ENCODE peak calls at places on chromosomes 2 and 18, in seven cellular contexts. U, L, Q, R, P, J and T are unnamed samples.
A peak's percentile ranks its signal among the peaks of the same experiment; 100 is the strongest.

GRCh38 chr2:145792745-145793144 is 1272.8 kb upstream of the ZEB2 start:
- DNase-seq in U (no peak), L (no peak), Q (no peak), R (no peak), P (no peak), J (no peak), T (no peak)

GRCh38 chr18:48821251-48821590 is 129.5 kb downstream of the SMAD7 start:
- DNase-seq in U (peak; percentile 18), L (no peak), Q (no peak), R (no peak), P (no peak), J (no peak), T (peak; percentile 53)

GRCh38 chr18:13266208-13267100 is 47.9 kb downstream of the LDLRAD4 start:
- DNase-seq in U (no peak), L (no peak), Q (no peak), R (peak; percentile 42), P (peak; percentile 73), J (no peak), T (peak; percentile 73)

GRCh38 chr18:3283908-3284307 is 22.0 kb downstream of the MYL12B start:
- DNase-seq in U (no peak), L (no peak), Q (no peak), R (no peak), P (no peak), J (no peak), T (no peak)

GRCh38 chr18:23887035-23887434 is 127.5 kb upstream of the TTC39C start:
- DNase-seq in U (no peak), L (no peak), Q (no peak), R (no peak), P (no peak), J (no peak), T (no peak)

GRCh38 chr18:9535430-9535972 is 60.2 kb downstream of the RALBP1 start:
- DNase-seq in U (no peak), L (no peak), Q (no peak), R (no peak), P (no peak), J (no peak), T (no peak)

GRCh38 chr2:44560352-44560751 is 198.6 kb downstream of the CAMKMT start:
- DNase-seq in U (no peak), L (no peak), Q (no peak), R (peak; percentile 56), P (no peak), J (peak; percentile 42), T (no peak)

GRCh38 chr18:67612281-67612680 is 95.8 kb upstream of the DSEL start:
- DNase-seq in U (no peak), L (no peak), Q (no peak), R (no peak), P (no peak), J (no peak), T (no peak)

GRCh38 chr2:119659601-119660342 is 19.2 kb upstream of the TMEM177 start:
- DNase-seq in U (no peak), L (peak; percentile 54), Q (peak; percentile 76), R (peak; percentile 73), P (no peak), J (peak; percentile 28), T (peak; percentile 71)

GRCh38 chr2:69046221-69046662 is 33.3 kb downstream of the ANTXR1 start:
- DNase-seq in U (no peak), L (no peak), Q (no peak), R (no peak), P (no peak), J (no peak), T (no peak)

GRCh38 chr2:239839306-239839705 is 185.8 kb downstream of the NDUFA10 start:
- DNase-seq in U (no peak), L (no peak), Q (no peak), R (peak; percentile 40), P (peak; percentile 51), J (no peak), T (peak; percentile 70)

GRCh38 chr2:129895526-129896082 is 83.9 kb upstream of the RAB6C start:
- DNase-seq in U (no peak), L (no peak), Q (no peak), R (no peak), P (no peak), J (no peak), T (peak; percentile 27)

GRCh38 chr2:191933307-191934105 is 86.6 kb upstream of the CAVIN2 start:
- DNase-seq in U (no peak), L (no peak), Q (no peak), R (peak; percentile 51), P (no peak), J (peak; percentile 39), T (no peak)

GRCh38 chr2:235936493-235936892 is 231.7 kb downstream of the GBX2 start:
- DNase-seq in U (peak; percentile 13), L (no peak), Q (peak; percentile 71), R (peak; percentile 13), P (no peak), J (no peak), T (no peak)

GRCh38 chr2:176584333-176584732 is 315.1 kb downstream of the MTX2 start:
- DNase-seq in U (no peak), L (no peak), Q (no peak), R (no peak), P (no peak), J (no peak), T (no peak)

GRCh38 chr2:128391679-128392078 is 73.0 kb upstream of the HS6ST1 start:
- DNase-seq in U (no peak), L (no peak), Q (no peak), R (no peak), P (no peak), J (no peak), T (no peak)

GRCh38 chr2:63048367-63049171 is 2.1 kb upstream of the OTX1 start:
- DNase-seq in U (no peak), L (peak; percentile 35), Q (peak; percentile 79), R (no peak), P (no peak), J (no peak), T (no peak)

GRCh38 chr18:5962362-5962761 is 67.0 kb upstream of the TMEM200C start:
- DNase-seq in U (no peak), L (no peak), Q (no peak), R (no peak), P (no peak), J (no peak), T (peak; percentile 57)

GRCh38 chr2:205139822-205140612 is 542.3 kb upstream of the NRP2 start:
- DNase-seq in U (no peak), L (peak; percentile 23), Q (peak; percentile 85), R (no peak), P (peak; percentile 75), J (no peak), T (no peak)

GRCh38 chr2:62654423-62654791 is 51.1 kb upstream of the EHBP1 start:
- DNase-seq in U (peak; percentile 76), L (no peak), Q (no peak), R (no peak), P (no peak), J (no peak), T (no peak)

GRCh38 chr2:148987286-148987685 is 51.2 kb upstream of the LYPD6B start:
- DNase-seq in U (no peak), L (no peak), Q (no peak), R (no peak), P (no peak), J (no peak), T (no peak)

DNA sequence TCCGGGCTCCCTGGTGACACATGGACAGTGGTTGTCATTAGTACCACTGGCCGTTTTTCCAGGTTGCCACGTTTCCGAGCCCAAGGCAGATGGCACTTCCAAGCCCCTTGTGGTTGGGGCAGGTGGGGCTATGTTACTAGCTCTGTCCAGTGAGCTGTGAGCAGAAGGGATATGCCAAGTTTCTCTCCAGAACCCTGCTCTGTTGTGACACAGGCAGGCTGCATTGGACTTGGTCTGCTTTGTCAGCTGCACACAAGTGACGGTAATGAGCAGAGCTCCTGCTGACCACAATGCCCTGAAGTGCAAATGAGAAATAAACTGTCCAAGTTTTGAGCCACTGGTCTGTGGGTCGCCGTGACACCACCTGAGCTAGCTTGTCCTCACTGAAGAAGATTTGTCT is 118.8 kb downstream of the GYPC start:
- DNase-seq in U (no peak), L (no peak), Q (no peak), R (no peak), P (peak; percentile 16), J (no peak), T (no peak)
- TF ChIP-seq CTCF in U (no peak), L (no peak), Q (no peak), R (no peak), P (no peak), J (no peak), T (no peak)

DNA sequence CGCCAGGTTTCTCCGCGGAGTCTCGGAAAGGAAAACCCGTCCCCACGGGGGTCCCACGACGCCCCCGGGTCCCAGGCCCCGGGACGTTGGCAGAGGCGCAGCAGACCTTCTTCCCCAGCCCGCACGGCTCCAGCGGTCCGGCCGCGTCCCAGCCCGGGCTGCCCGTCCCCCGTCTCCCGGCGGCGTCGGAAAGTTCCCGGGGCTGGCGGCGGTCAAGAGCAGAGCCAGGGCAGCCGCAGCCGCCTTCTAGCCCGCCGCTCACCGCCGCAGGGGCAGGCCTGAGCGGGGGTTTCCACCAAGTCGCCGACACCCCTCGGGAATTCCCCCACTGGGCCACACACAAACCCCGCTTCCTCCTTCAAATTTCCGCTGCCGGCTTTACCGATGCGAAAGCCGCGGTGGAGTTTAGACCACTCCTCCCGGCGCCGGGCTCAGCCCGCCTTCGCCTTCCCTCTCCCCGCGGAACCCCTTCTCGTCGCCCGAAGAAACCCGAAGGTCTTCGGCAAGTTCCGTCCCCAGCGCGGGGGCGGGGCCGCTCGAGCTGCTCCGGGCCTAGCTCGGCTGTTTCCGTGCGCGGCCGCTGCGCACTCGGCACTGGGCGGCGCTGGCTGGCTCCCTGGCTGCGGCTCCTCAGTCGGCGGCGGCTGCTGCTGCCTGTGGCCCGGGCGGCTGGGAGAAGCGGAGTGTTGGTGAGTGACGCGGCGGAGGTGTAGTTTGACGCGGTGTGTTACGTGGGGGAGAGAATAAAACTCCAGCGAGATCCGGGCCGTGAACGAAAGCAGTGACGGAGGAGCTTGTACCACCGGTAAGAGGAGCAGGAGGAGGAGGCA is at the start of gene CREB1:
- DNase-seq in U (peak; percentile 97), L (peak; percentile 100), Q (peak; percentile 97), R (peak; percentile 99), P (peak; percentile 99), J (peak; percentile 99), T (peak; percentile 100)
- TF ChIP-seq CTCF in U (peak; percentile 13), L (peak; percentile 3), Q (peak; percentile 28), R (no peak), P (no peak), J (no peak), T (no peak)

GRCh38 chr2:121095257-121096080 is 189.5 kb downstream of the TFCP2L1 start:
- DNase-seq in U (no peak), L (peak; percentile 62), Q (peak; percentile 90), R (peak; percentile 74), P (peak; percentile 90), J (peak; percentile 21), T (no peak)
- TF ChIP-seq CTCF in U (peak; percentile 90), L (peak; percentile 83), Q (peak; percentile 98), R (peak; percentile 64), P (peak; percentile 66), J (peak; percentile 46), T (peak; percentile 73)

DNA sequence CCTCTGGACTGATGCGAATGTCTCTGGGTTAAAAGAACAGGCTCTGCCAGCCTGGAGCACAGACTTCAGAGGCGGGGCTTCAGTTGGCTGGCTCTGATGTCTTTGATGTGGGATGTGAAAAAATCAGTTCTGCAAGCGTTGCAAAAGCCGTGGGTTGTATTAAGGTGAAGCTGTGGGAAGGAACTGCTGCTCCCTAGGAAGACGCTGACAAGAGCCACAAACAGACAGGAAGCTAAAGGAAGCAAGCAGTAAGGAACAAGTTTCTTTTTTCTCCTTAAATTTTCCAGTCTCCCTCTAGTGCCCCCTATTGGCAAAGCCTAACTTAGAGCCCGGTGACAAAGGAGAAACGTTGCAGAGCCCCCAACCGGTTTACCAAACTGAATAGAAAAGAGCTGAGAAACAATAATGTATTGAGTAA is 239.0 kb downstream of the CCDC178 start:
- DNase-seq in U (no peak), L (peak; percentile 36), Q (peak; percentile 89), R (no peak), P (no peak), J (peak; percentile 38), T (no peak)
- TF ChIP-seq CTCF in U (peak; percentile 38), L (peak; percentile 75), Q (peak; percentile 67), R (peak; percentile 36), P (peak; percentile 51), J (peak; percentile 32), T (peak; percentile 74)